ENCODE peak calls at places on chromosomes 3 and 15, in nine cellular contexts. Y, A, F, U, B, O, C, S and I are unnamed samples.

GRCh38 chr3:10936686-10937085 is 55.9 kb upstream of the SLC6A1 start:
- DNase-seq in Y (no peak), A (no peak), S (no peak), C (no peak), U (no peak), O (no peak), F (no peak), B (no peak), I (no peak)

GRCh38 chr3:53941174-53941573 is 49.5 kb upstream of the SELENOK start:
- DNase-seq in F (no peak), A (no peak), U (no peak), O (no peak), B (no peak), C (no peak), S (no peak), Y (peak; percentile 7), I (no peak)

GRCh38 chr15:89876736-89877135 is 17.1 kb downstream of the AP3S2 start:
- DNase-seq in A (no peak), U (no peak), S (no peak), Y (no peak), F (no peak), B (no peak), O (no peak), C (no peak), I (no peak)

GRCh38 chr15:66682865-66683264 is 19.2 kb upstream of the SMAD6 start:
- DNase-seq in A (no peak), U (no peak), Y (peak; percentile 23), C (no peak), O (no peak), B (no peak), S (no peak), F (no peak), I (no peak)

GRCh38 chr3:37984596-37984995 is 6.0 kb upstream of the VILL start:
- DNase-seq in U (no peak), B (no peak), A (no peak), C (no peak), S (no peak), Y (no peak), F (no peak), O (no peak), I (no peak)

GRCh38 chr3:149101154-149101553 is 14.8 kb upstream of the HLTF start:
- DNase-seq in U (no peak), C (no peak), S (no peak), B (no peak), Y (no peak), F (no peak), A (no peak), O (no peak), I (no peak)

GRCh38 chr15:22839046-22839705 is 710 bp downstream of the NIPA2 start:
- DNase-seq in U (no peak), C (peak; percentile 36), S (peak; percentile 28), B (no peak), A (no peak), F (peak; percentile 86), Y (no peak), O (peak; percentile 21), I (no peak)

GRCh38 chr3:30693470-30694120 is 87.2 kb downstream of the TGFBR2 start:
- DNase-seq in U (no peak), O (peak; percentile 75), C (peak; percentile 85), A (peak; percentile 84), Y (peak; percentile 83), B (no peak), S (peak; percentile 12), F (peak; percentile 78), I (peak; percentile 54)

GRCh38 chr15:99425666-99426301 is 140.0 kb upstream of the MEF2A start:
- DNase-seq in A (no peak), F (no peak), C (peak; percentile 49), Y (no peak), B (peak; percentile 58), S (no peak), U (no peak), O (no peak), I (no peak)

GRCh38 chr3:71584216-71585061 is 911 bp upstream of the FOXP1 start:
- DNase-seq in U (peak; percentile 35), A (peak; percentile 82), F (peak; percentile 67), Y (peak; percentile 61), B (peak; percentile 54), S (no peak), O (no peak), C (peak; percentile 80), I (no peak)

GRCh38 chr15:76328962-76329361 is 7.6 kb upstream of the ISL2 start:
- DNase-seq in O (no peak), F (no peak), C (no peak), U (no peak), A (no peak), B (no peak), S (no peak), Y (no peak), I (no peak)

GRCh38 chr3:123055352-123055751 is 11.5 kb upstream of the PDIA5 start:
- DNase-seq in C (no peak), S (no peak), A (no peak), B (no peak), O (no peak), U (no peak), F (no peak), Y (no peak), I (no peak)

GRCh38 chr3:100068758-100069345 is 45.4 kb downstream of the FILIP1L start:
- DNase-seq in A (peak; percentile 80), B (peak; percentile 87), O (peak; percentile 76), U (peak; percentile 77), C (peak; percentile 85), F (peak; percentile 89), Y (peak; percentile 82), S (no peak), I (peak; percentile 45)

GRCh38 chr15:48003447-48003846 is 117.3 kb upstream of the SLC24A5 start:
- DNase-seq in A (no peak), S (no peak), U (no peak), F (no peak), Y (no peak), C (no peak), O (no peak), B (no peak), I (no peak)

GRCh38 chr3:36124118-36124796 is 256.0 kb upstream of the STAC start:
- DNase-seq in C (no peak), F (peak; percentile 48), B (no peak), O (peak; percentile 33), Y (peak; percentile 5), S (no peak), U (no peak), A (peak; percentile 83), I (peak; percentile 64)

GRCh38 chr3:138476526-138476925 is 42.1 kb downstream of the ESYT3 start:
- DNase-seq in S (no peak), C (no peak), B (no peak), A (no peak), Y (no peak), O (no peak), F (no peak), U (no peak), I (no peak)

GRCh38 chr3:138477801-138478200 is 43.4 kb downstream of the ESYT3 start:
- DNase-seq in S (no peak), C (no peak), Y (no peak), U (no peak), O (no peak), B (no peak), A (no peak), F (no peak), I (no peak)

GRCh38 chr3:138474163-138474562 is 39.7 kb downstream of the ESYT3 start:
- DNase-seq in B (no peak), C (no peak), S (no peak), O (no peak), U (no peak), A (no peak), Y (no peak), F (no peak), I (no peak)

GRCh38 chr3:138479355-138479964 is 45.0 kb downstream of the ESYT3 start:
- DNase-seq in C (peak; percentile 55), F (peak; percentile 88), A (peak; percentile 79), O (peak; percentile 44), U (no peak), B (no peak), S (no peak), Y (peak; percentile 61), I (peak; percentile 16)

DNA sequence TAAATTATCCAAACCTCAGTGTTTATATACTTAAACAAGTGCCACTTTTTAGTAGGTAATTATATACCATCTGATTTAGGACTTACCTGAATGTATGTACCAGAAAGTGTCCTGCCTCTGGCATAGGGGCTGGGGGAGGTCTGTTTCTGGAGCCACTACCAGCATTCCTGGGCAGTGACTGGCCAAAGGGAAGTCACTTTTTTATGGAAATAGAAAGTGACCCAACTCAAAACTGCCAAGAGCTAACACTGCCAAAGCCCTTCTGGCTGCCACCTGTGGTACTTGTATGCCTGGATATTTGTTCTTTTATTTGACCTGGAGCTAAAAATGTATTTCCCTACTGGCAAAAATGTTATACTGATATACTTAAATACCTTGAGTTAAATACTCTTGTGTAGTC is 42.7 kb downstream of the ESYT3 start:
- DNase-seq in Y (no peak), C (no peak), U (no peak), S (no peak), F (no peak), A (no peak), B (no peak), O (no peak), I (no peak)
- H3K36me3 ChIP-seq in Y (no peaks in the 10 kb centered on the region), C (no peaks in the 10 kb centered on the region), U (no peaks in the 10 kb centered on the region), S (no peaks in the 10 kb centered on the region), F (no peaks in the 10 kb centered on the region), A (no peaks in the 10 kb centered on the region), B (no peaks in the 10 kb centered on the region), O (no peaks in the 10 kb centered on the region), I (no peaks in the 10 kb centered on the region)

DNA sequence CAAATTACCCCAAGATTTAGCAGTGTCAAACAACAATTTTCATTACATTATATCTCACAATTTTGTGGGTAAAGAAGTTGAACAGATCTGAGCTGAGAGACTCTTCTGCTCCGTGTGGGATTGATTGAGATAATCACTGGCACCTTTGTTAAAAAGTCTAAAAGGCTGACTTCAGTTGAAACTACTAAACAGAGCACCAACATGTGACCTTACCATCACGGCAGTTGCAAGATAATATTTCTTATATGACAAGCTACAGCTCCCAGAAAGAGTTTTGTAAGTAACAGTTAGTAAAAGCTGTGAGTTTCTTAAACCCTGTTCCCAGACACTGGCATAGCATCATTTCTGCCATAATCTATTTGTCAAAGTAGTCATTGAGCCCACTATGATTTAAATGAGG is 25.0 kb downstream of the CGGBP1 start:
- DNase-seq in A (no peak), O (no peak), C (no peak), B (no peak), F (no peak), S (no peak), U (no peak), Y (peak; percentile 3), I (no peak)
- H3K36me3 ChIP-seq in A (no peaks in the 10 kb centered on the region), O (no peaks in the 10 kb centered on the region), C (no peaks in the 10 kb centered on the region), B (no peaks in the 10 kb centered on the region), F (no peaks in the 10 kb centered on the region), S (no peaks in the 10 kb centered on the region), U (no peaks in the 10 kb centered on the region), Y (no peaks in the 10 kb centered on the region), I (no peaks in the 10 kb centered on the region)

DNA sequence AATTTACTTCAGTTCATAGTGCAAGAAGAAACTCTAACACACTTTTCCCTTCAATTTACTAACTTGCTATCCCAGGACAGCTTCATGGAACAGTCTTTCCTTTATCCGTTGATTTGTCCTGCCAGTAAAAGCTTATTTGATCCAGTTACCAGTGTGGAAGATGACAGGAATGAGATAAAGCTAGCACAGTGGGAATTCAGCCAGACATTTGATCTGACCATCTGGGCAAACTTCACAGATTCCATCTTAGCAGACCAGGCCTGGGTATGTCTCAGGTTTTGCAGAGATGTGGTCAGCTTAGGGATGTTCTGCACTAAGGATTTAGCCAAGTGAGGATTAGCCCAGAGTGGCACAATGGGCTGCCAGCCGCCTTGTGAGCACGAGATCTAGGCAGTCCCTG is 19.7 kb downstream of the CEMIP start:
- DNase-seq in F (no peak), C (no peak), A (peak; percentile 31), O (no peak), B (no peak), S (no peak), U (no peak), Y (no peak), I (no peak)
- H3K36me3 ChIP-seq in F (no peaks in the 10 kb centered on the region), C (no peaks in the 10 kb centered on the region), A (no peaks in the 10 kb centered on the region), O (no peaks in the 10 kb centered on the region), B (no peaks in the 10 kb centered on the region), S (no peaks in the 10 kb centered on the region), U (no peaks in the 10 kb centered on the region), Y (peaks cover 10% of the 10 kb centered on the region), I (no peaks in the 10 kb centered on the region)

GRCh38 chr3:131850223-131850622 is 184.6 kb downstream of the CPNE4 start:
- DNase-seq in F (no peak), C (no peak), A (no peak), O (no peak), U (no peak), Y (no peak), S (no peak), B (no peak), I (no peak)
- H3K36me3 ChIP-seq in F (no peaks in the 10 kb centered on the region), C (no peaks in the 10 kb centered on the region), A (no peaks in the 10 kb centered on the region), O (no peaks in the 10 kb centered on the region), U (no peaks in the 10 kb centered on the region), Y (no peaks in the 10 kb centered on the region), S (no peaks in the 10 kb centered on the region), B (no peaks in the 10 kb centered on the region), I (no peaks in the 10 kb centered on the region)